ENCODE peak calls at places on chromosomes 12 and 14, in eight cellular contexts. One of them, this sample, is unnamed.
A peak's percentile ranks its signal among the peaks of the same experiment; 100 is the strongest.

GRCh38 chr12:101117842-101118241 is 92.2 kb downstream of the SLC5A8 start:
- DNase-seq in vagina: no peak
- DNase-seq in mesothelial cell of epicardium: no peak
- DNase-seq in astrocyte: no peak
- DNase-seq in H1: no peak
- DNase-seq in choroid plexus epithelial cell: no peak
- DNase-seq in tibial artery: no peak
- DNase-seq in RWPE1: no peak
- DNase-seq in this sample: no peak

GRCh38 chr14:75283162-75283883 is 4.7 kb downstream of the FOS start:
- DNase-seq in choroid plexus epithelial cell: peak; percentile 70
- DNase-seq in vagina: no peak
- DNase-seq in tibial artery: no peak
- DNase-seq in mesothelial cell of epicardium: no peak
- DNase-seq in H1: no peak
- DNase-seq in astrocyte: peak; percentile 73
- DNase-seq in RWPE1: no peak
- DNase-seq in this sample: peak; percentile 49

GRCh38 chr14:106459971-106460730 is 933.8 kb downstream of the TMEM121 start:
- DNase-seq in H1: no peak
- DNase-seq in mesothelial cell of epicardium: no peak
- DNase-seq in RWPE1: peak; percentile 3
- DNase-seq in vagina: no peak
- DNase-seq in choroid plexus epithelial cell: no peak
- DNase-seq in astrocyte: no peak
- DNase-seq in tibial artery: no peak
- DNase-seq in this sample: no peak

GRCh38 chr12:130933269-130933995 is 20.3 kb upstream of the ADGRD1 start:
- DNase-seq in mesothelial cell of epicardium: no peak
- DNase-seq in H1: no peak
- DNase-seq in vagina: no peak
- DNase-seq in astrocyte: no peak
- DNase-seq in tibial artery: no peak
- DNase-seq in RWPE1: no peak
- DNase-seq in choroid plexus epithelial cell: no peak
- DNase-seq in this sample: no peak

GRCh38 chr12:62963642-62964041 is 28.7 kb upstream of the PPM1H start:
- DNase-seq in mesothelial cell of epicardium: no peak
- DNase-seq in vagina: no peak
- DNase-seq in choroid plexus epithelial cell: no peak
- DNase-seq in RWPE1: no peak
- DNase-seq in astrocyte: no peak
- DNase-seq in tibial artery: no peak
- DNase-seq in H1: no peak
- DNase-seq in this sample: no peak

GRCh38 chr12:10641735-10642500 is 28.5 kb upstream of the MAGOHB start:
- DNase-seq in RWPE1: peak; percentile 13
- DNase-seq in astrocyte: peak; percentile 40
- DNase-seq in choroid plexus epithelial cell: peak; percentile 71
- DNase-seq in vagina: no peak
- DNase-seq in tibial artery: no peak
- DNase-seq in mesothelial cell of epicardium: no peak
- DNase-seq in H1: no peak
- DNase-seq in this sample: peak; percentile 66

GRCh38 chr14:33950320-33951182 is at the start of gene EGLN3:
- DNase-seq in H1: peak; percentile 77
- DNase-seq in astrocyte: peak; percentile 64
- DNase-seq in tibial artery: peak; percentile 95
- DNase-seq in vagina: no peak
- DNase-seq in choroid plexus epithelial cell: peak; percentile 50
- DNase-seq in mesothelial cell of epicardium: peak; percentile 90
- DNase-seq in RWPE1: peak; percentile 85
- DNase-seq in this sample: peak; percentile 89

GRCh38 chr14:21454843-21455550 is 926 bp downstream of the CHD8 start:
- DNase-seq in choroid plexus epithelial cell: peak; percentile 16
- DNase-seq in H1: no peak
- DNase-seq in mesothelial cell of epicardium: no peak
- DNase-seq in astrocyte: no peak
- DNase-seq in vagina: no peak
- DNase-seq in RWPE1: peak; percentile 16
- DNase-seq in tibial artery: no peak
- DNase-seq in this sample: peak; percentile 22

GRCh38 chr14:27739657-27740156 is 1026.9 kb upstream of the FOXG1 start:
- DNase-seq in choroid plexus epithelial cell: no peak
- DNase-seq in tibial artery: no peak
- DNase-seq in mesothelial cell of epicardium: no peak
- DNase-seq in astrocyte: no peak
- DNase-seq in vagina: no peak
- DNase-seq in RWPE1: no peak
- DNase-seq in H1: no peak
- DNase-seq in this sample: no peak

GRCh38 chr12:116954700-116955381 is 44.1 kb downstream of the FBXW8 start:
- DNase-seq in tibial artery: peak; percentile 78
- DNase-seq in mesothelial cell of epicardium: no peak
- DNase-seq in RWPE1: no peak
- DNase-seq in astrocyte: no peak
- DNase-seq in vagina: no peak
- DNase-seq in H1: no peak
- DNase-seq in choroid plexus epithelial cell: peak; percentile 18
- DNase-seq in this sample: no peak

GRCh38 chr12:116246490-116247179 is 30.9 kb downstream of the MED13L start:
- DNase-seq in choroid plexus epithelial cell: no peak
- DNase-seq in astrocyte: no peak
- DNase-seq in H1: no peak
- DNase-seq in RWPE1: no peak
- DNase-seq in tibial artery: no peak
- DNase-seq in vagina: no peak
- DNase-seq in mesothelial cell of epicardium: no peak
- DNase-seq in this sample: no peak

GRCh38 chr12:15336772-15337553 is 14.7 kb downstream of the PTPRO start:
- DNase-seq in vagina: no peak
- DNase-seq in RWPE1: peak; percentile 38
- DNase-seq in astrocyte: peak; percentile 79
- DNase-seq in mesothelial cell of epicardium: no peak
- DNase-seq in choroid plexus epithelial cell: peak; percentile 74
- DNase-seq in H1: no peak
- DNase-seq in tibial artery: no peak
- DNase-seq in this sample: no peak

GRCh38 chr12:13347241-13348043 is 150.9 kb downstream of the EMP1 start:
- DNase-seq in tibial artery: no peak
- DNase-seq in vagina: no peak
- DNase-seq in RWPE1: peak; percentile 21
- DNase-seq in H1: no peak
- DNase-seq in choroid plexus epithelial cell: peak; percentile 26
- DNase-seq in astrocyte: peak; percentile 68
- DNase-seq in mesothelial cell of epicardium: no peak
- DNase-seq in this sample: no peak

GRCh38 chr14:86541969-86542368 is 1012.0 kb downstream of the FLRT2 start:
- DNase-seq in H1: no peak
- DNase-seq in mesothelial cell of epicardium: no peak
- DNase-seq in astrocyte: no peak
- DNase-seq in choroid plexus epithelial cell: no peak
- DNase-seq in tibial artery: no peak
- DNase-seq in RWPE1: no peak
- DNase-seq in vagina: no peak
- DNase-seq in this sample: no peak

GRCh38 chr12:113889076-113889475 is 77.0 kb downstream of the RBM19 start:
- DNase-seq in RWPE1: no peak
- DNase-seq in astrocyte: peak; percentile 46
- DNase-seq in mesothelial cell of epicardium: no peak
- DNase-seq in tibial artery: no peak
- DNase-seq in H1: no peak
- DNase-seq in choroid plexus epithelial cell: peak; percentile 30
- DNase-seq in vagina: no peak
- DNase-seq in this sample: no peak
- TF ChIP-seq CTCF in RWPE1: no peak
- TF ChIP-seq CTCF in astrocyte: no peak
- TF ChIP-seq CTCF in mesothelial cell of epicardium: no peak
- TF ChIP-seq CTCF in tibial artery: no peak
- TF ChIP-seq CTCF in H1: peak; percentile 25
- TF ChIP-seq CTCF in choroid plexus epithelial cell: peak; percentile 23
- TF ChIP-seq CTCF in vagina: no peak
- TF ChIP-seq CTCF in this sample: peak; percentile 20

GRCh38 chr12:89542912-89543592 is 17.2 kb upstream of the POC1B start:
- DNase-seq in astrocyte: peak; percentile 54
- DNase-seq in mesothelial cell of epicardium: peak; percentile 73
- DNase-seq in vagina: no peak
- DNase-seq in RWPE1: peak; percentile 68
- DNase-seq in H1: peak; percentile 53
- DNase-seq in tibial artery: peak; percentile 69
- DNase-seq in choroid plexus epithelial cell: peak; percentile 93
- DNase-seq in this sample: peak; percentile 68

GRCh38 chr12:89544730-89545184 is 18.9 kb upstream of the POC1B start:
- DNase-seq in RWPE1: no peak
- DNase-seq in H1: no peak
- DNase-seq in astrocyte: peak; percentile 17
- DNase-seq in mesothelial cell of epicardium: no peak
- DNase-seq in tibial artery: no peak
- DNase-seq in choroid plexus epithelial cell: peak; percentile 42
- DNase-seq in vagina: no peak
- DNase-seq in this sample: peak; percentile 37

GRCh38 chr12:89551747-89552146 is 25.9 kb upstream of the POC1B start:
- DNase-seq in H1: no peak
- DNase-seq in astrocyte: no peak
- DNase-seq in mesothelial cell of epicardium: no peak
- DNase-seq in tibial artery: no peak
- DNase-seq in vagina: no peak
- DNase-seq in RWPE1: no peak
- DNase-seq in choroid plexus epithelial cell: no peak
- DNase-seq in this sample: no peak

GRCh38 chr12:89544027-89544426 is 18.2 kb upstream of the POC1B start:
- DNase-seq in H1: no peak
- DNase-seq in astrocyte: no peak
- DNase-seq in choroid plexus epithelial cell: no peak
- DNase-seq in mesothelial cell of epicardium: no peak
- DNase-seq in tibial artery: no peak
- DNase-seq in vagina: no peak
- DNase-seq in RWPE1: no peak
- DNase-seq in this sample: no peak

GRCh38 chr12:89547116-89547515 is 21.3 kb upstream of the POC1B start:
- DNase-seq in vagina: no peak
- DNase-seq in RWPE1: no peak
- DNase-seq in H1: no peak
- DNase-seq in astrocyte: no peak
- DNase-seq in mesothelial cell of epicardium: no peak
- DNase-seq in choroid plexus epithelial cell: no peak
- DNase-seq in tibial artery: no peak
- DNase-seq in this sample: no peak
- TF ChIP-seq CTCF in vagina: no peak
- TF ChIP-seq CTCF in RWPE1: no peak
- TF ChIP-seq CTCF in H1: no peak
- TF ChIP-seq CTCF in astrocyte: no peak
- TF ChIP-seq CTCF in mesothelial cell of epicardium: no peak
- TF ChIP-seq CTCF in choroid plexus epithelial cell: no peak
- TF ChIP-seq CTCF in tibial artery: no peak
- TF ChIP-seq CTCF in this sample: no peak

GRCh38 chr14:96284430-96284829 is 28.4 kb downstream of the BDKRB1 start:
- DNase-seq in mesothelial cell of epicardium: no peak
- DNase-seq in choroid plexus epithelial cell: no peak
- DNase-seq in H1: no peak
- DNase-seq in astrocyte: no peak
- DNase-seq in vagina: no peak
- DNase-seq in RWPE1: no peak
- DNase-seq in tibial artery: no peak
- DNase-seq in this sample: no peak

GRCh38 chr14:96280104-96280503 is 24.1 kb downstream of the BDKRB1 start:
- DNase-seq in vagina: no peak
- DNase-seq in tibial artery: no peak
- DNase-seq in astrocyte: no peak
- DNase-seq in mesothelial cell of epicardium: no peak
- DNase-seq in H1: no peak
- DNase-seq in choroid plexus epithelial cell: no peak
- DNase-seq in RWPE1: no peak
- DNase-seq in this sample: no peak

GRCh38 chr14:96284008-96284407 is 28.0 kb downstream of the BDKRB1 start:
- DNase-seq in vagina: no peak
- DNase-seq in RWPE1: no peak
- DNase-seq in tibial artery: no peak
- DNase-seq in H1: no peak
- DNase-seq in astrocyte: no peak
- DNase-seq in choroid plexus epithelial cell: no peak
- DNase-seq in mesothelial cell of epicardium: no peak
- DNase-seq in this sample: no peak

GRCh38 chr14:96279564-96279963 is 23.6 kb downstream of the BDKRB1 start:
- DNase-seq in choroid plexus epithelial cell: peak; percentile 38
- DNase-seq in tibial artery: no peak
- DNase-seq in H1: no peak
- DNase-seq in mesothelial cell of epicardium: peak; percentile 58
- DNase-seq in vagina: no peak
- DNase-seq in astrocyte: no peak
- DNase-seq in RWPE1: no peak
- DNase-seq in this sample: no peak

DNA sequence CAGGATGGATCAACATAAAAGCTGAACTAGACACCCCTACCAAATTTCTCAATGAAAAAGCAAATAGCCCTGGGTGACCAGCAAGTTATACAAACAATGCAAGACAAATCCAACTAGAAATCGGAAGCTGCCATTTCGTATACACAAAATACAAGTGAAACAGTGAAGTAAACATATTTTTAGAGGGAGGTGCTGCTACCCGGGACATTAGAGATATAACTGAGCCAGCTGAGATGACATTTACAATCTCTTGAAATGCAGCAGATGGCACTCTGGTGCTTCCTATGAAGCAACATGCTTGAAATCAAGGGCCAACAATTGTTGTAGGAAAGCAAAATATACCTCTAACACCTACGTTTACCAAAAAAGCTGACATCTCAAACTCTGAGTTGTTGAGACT is 25.5 kb downstream of the BDKRB1 start:
- DNase-seq in astrocyte: no peak
- DNase-seq in mesothelial cell of epicardium: no peak
- DNase-seq in vagina: no peak
- DNase-seq in choroid plexus epithelial cell: no peak
- DNase-seq in RWPE1: no peak
- DNase-seq in tibial artery: no peak
- DNase-seq in H1: no peak
- DNase-seq in this sample: no peak
- TF ChIP-seq CTCF in astrocyte: no peak
- TF ChIP-seq CTCF in mesothelial cell of epicardium: no peak
- TF ChIP-seq CTCF in vagina: no peak
- TF ChIP-seq CTCF in choroid plexus epithelial cell: no peak
- TF ChIP-seq CTCF in RWPE1: no peak
- TF ChIP-seq CTCF in tibial artery: no peak
- TF ChIP-seq CTCF in H1: no peak
- TF ChIP-seq CTCF in this sample: no peak

DNA sequence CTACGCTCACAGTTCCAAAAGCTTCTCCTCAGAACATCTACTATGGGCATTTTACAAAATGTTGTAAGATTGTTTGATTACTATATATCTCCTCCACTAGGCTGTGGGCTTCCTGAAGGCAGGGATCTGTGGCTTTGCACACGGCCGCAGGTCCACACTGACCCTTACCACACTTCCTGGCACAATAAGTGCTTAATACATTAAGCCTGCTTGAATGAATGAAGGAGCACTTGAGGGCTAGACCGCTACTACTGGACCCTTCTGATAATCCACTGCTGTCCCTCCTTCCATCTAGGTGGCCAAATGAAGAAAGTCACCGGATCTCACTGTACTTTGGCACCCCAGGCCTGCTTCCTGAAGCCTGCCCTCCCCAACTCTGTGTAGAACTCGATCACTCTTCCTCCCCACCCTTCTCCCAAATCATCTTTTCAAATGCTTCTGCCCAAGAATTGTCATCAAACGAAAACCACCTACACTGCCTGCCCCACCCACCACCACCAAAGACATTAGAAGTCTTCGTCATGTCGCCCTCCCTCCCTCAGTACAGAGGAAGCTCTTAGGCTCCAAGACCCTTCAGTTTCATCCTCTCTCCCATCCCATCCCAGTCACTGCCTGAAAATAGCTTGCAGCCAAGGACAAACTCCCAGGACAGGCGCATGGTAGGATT is 596 bp upstream of the ZBTB39 start:
- DNase-seq in astrocyte: no peak
- DNase-seq in choroid plexus epithelial cell: no peak
- DNase-seq in RWPE1: no peak
- DNase-seq in tibial artery: no peak
- DNase-seq in vagina: no peak
- DNase-seq in H1: no peak
- DNase-seq in mesothelial cell of epicardium: no peak
- DNase-seq in this sample: no peak
- TF ChIP-seq CTCF in astrocyte: no peak
- TF ChIP-seq CTCF in choroid plexus epithelial cell: no peak
- TF ChIP-seq CTCF in RWPE1: peak; percentile 53
- TF ChIP-seq CTCF in tibial artery: no peak
- TF ChIP-seq CTCF in vagina: no peak
- TF ChIP-seq CTCF in H1: no peak
- TF ChIP-seq CTCF in mesothelial cell of epicardium: no peak
- TF ChIP-seq CTCF in this sample: no peak

This sample was measured in osteoblast.